ENCODE peak calls at places on chromosomes 4 and X, in six cellular contexts. One of them, this sample, is unnamed. For H3K4me1, the result is how much of the 10 kb centered on the place peaks cover.

GRCh38 chrX:69079278-69079677 is 86.0 kb downstream of the PJA1 start:
- DNase-seq in body of pancreas: no peak
- DNase-seq in heart left ventricle: no peak
- DNase-seq in IMR-90: peak
- DNase-seq in testis: no peak
- DNase-seq in ovary: no peak
- DNase-seq in this sample: no peak

GRCh38 chr4:173871643-173872042 is 341.6 kb upstream of the HAND2 start:
- DNase-seq in body of pancreas: no peak
- DNase-seq in heart left ventricle: no peak
- DNase-seq in IMR-90: no peak
- DNase-seq in testis: no peak
- DNase-seq in ovary: no peak
- DNase-seq in this sample: no peak

GRCh38 chrX:39519566-39520301 is 578.0 kb downstream of the BCOR start:
- DNase-seq in body of pancreas: no peak
- DNase-seq in heart left ventricle: peak
- DNase-seq in IMR-90: no peak
- DNase-seq in testis: no peak
- DNase-seq in ovary: no peak
- DNase-seq in this sample: no peak

GRCh38 chr4:89119836-89120235 is 8.5 kb downstream of the TIGD2 start:
- DNase-seq in body of pancreas: no peak
- DNase-seq in heart left ventricle: no peak
- DNase-seq in IMR-90: peak
- DNase-seq in testis: no peak
- DNase-seq in ovary: no peak
- DNase-seq in this sample: no peak

GRCh38 chr4:72971572-72971971 is 97.9 kb downstream of the COX18 start:
- DNase-seq in body of pancreas: no peak
- DNase-seq in heart left ventricle: no peak
- DNase-seq in IMR-90: peak
- DNase-seq in testis: no peak
- DNase-seq in ovary: no peak
- DNase-seq in this sample: no peak

GRCh38 chrX:33205321-33205720 is 6.0 kb downstream of the DMD start:
- DNase-seq in body of pancreas: no peak
- DNase-seq in heart left ventricle: no peak
- DNase-seq in IMR-90: peak
- DNase-seq in testis: no peak
- DNase-seq in ovary: no peak
- DNase-seq in this sample: no peak

GRCh38 chr4:169345207-169345788 is 74.5 kb upstream of the SH3RF1 start:
- DNase-seq in body of pancreas: no peak
- DNase-seq in heart left ventricle: no peak
- DNase-seq in IMR-90: peak
- DNase-seq in testis: no peak
- DNase-seq in ovary: no peak
- DNase-seq in this sample: no peak

GRCh38 chr4:39502034-39502658 is 25.1 kb downstream of the UGDH start:
- DNase-seq in body of pancreas: no peak
- DNase-seq in heart left ventricle: no peak
- DNase-seq in IMR-90: peak
- DNase-seq in testis: no peak
- DNase-seq in ovary: no peak
- DNase-seq in this sample: no peak

GRCh38 chr4:168722391-168722790 is 225.5 kb downstream of the PALLD start:
- DNase-seq in body of pancreas: no peak
- DNase-seq in heart left ventricle: no peak
- DNase-seq in IMR-90: no peak
- DNase-seq in testis: no peak
- DNase-seq in ovary: no peak
- DNase-seq in this sample: no peak

GRCh38 chrX:103831342-103831802 is 685 bp downstream of the RAB9B start:
- DNase-seq in body of pancreas: no peak
- DNase-seq in heart left ventricle: peak
- DNase-seq in IMR-90: no peak
- DNase-seq in testis: no peak
- DNase-seq in ovary: no peak
- DNase-seq in this sample: no peak

GRCh38 chr4:100076753-100077152 is 113.5 kb downstream of the DDIT4L start:
- DNase-seq in body of pancreas: no peak
- DNase-seq in heart left ventricle: no peak
- DNase-seq in IMR-90: peak
- DNase-seq in testis: no peak
- DNase-seq in ovary: no peak
- DNase-seq in this sample: no peak

GRCh38 chrX:49054073-49054762 is 4.6 kb upstream of the CCDC120 start:
- DNase-seq in body of pancreas: no peak
- DNase-seq in heart left ventricle: no peak
- DNase-seq in IMR-90: no peak
- DNase-seq in testis: no peak
- DNase-seq in ovary: no peak
- DNase-seq in this sample: no peak

GRCh38 chr4:51843309-51844156 is 580 bp downstream of the DCUN1D4 start:
- DNase-seq in body of pancreas: peak
- DNase-seq in heart left ventricle: peak
- DNase-seq in IMR-90: peak
- DNase-seq in testis: peak
- DNase-seq in ovary: peak
- DNase-seq in this sample: peak

GRCh38 chr4:3423406-3423805 is 18.4 kb upstream of the HGFAC start:
- DNase-seq in body of pancreas: no peak
- DNase-seq in heart left ventricle: no peak
- DNase-seq in IMR-90: no peak
- DNase-seq in testis: no peak
- DNase-seq in ovary: no peak
- DNase-seq in this sample: no peak
- TF ChIP-seq CTCF in body of pancreas: no peak
- TF ChIP-seq CTCF in heart left ventricle: no peak
- TF ChIP-seq CTCF in IMR-90: no peak
- TF ChIP-seq CTCF in testis: no peak
- TF ChIP-seq CTCF in ovary: no peak
- TF ChIP-seq CTCF in this sample: no peak

GRCh38 chrX:118974908-118975671 is 672 bp downstream of the LONRF3 start:
- DNase-seq in body of pancreas: peak
- DNase-seq in heart left ventricle: peak
- DNase-seq in IMR-90: no peak
- DNase-seq in testis: peak
- DNase-seq in ovary: peak
- DNase-seq in this sample: peak
- TF ChIP-seq POLR2A in body of pancreas: peak
- TF ChIP-seq POLR2A in heart left ventricle: no peak
- TF ChIP-seq POLR2A in IMR-90: no peak
- TF ChIP-seq POLR2A in testis: no peak
- TF ChIP-seq POLR2A in ovary: no peak
- TF ChIP-seq POLR2A in this sample: peak

GRCh38 chr4:15874671-15875070 is 63.9 kb downstream of the FGFBP1 start:
- DNase-seq in body of pancreas: no peak
- DNase-seq in heart left ventricle: no peak
- DNase-seq in IMR-90: no peak
- DNase-seq in testis: no peak
- DNase-seq in ovary: no peak
- DNase-seq in this sample: no peak

GRCh38 chr4:15875663-15876460 is 62.7 kb downstream of the FGFBP1 start:
- DNase-seq in body of pancreas: no peak
- DNase-seq in heart left ventricle: no peak
- DNase-seq in IMR-90: no peak
- DNase-seq in testis: no peak
- DNase-seq in ovary: no peak
- DNase-seq in this sample: no peak

GRCh38 chr4:15870079-15870478 is 68.5 kb downstream of the FGFBP1 start:
- DNase-seq in body of pancreas: no peak
- DNase-seq in heart left ventricle: no peak
- DNase-seq in IMR-90: no peak
- DNase-seq in testis: peak
- DNase-seq in ovary: no peak
- DNase-seq in this sample: no peak

GRCh38 chr4:15870921-15871664 is 67.4 kb downstream of the FGFBP1 start:
- DNase-seq in body of pancreas: no peak
- DNase-seq in heart left ventricle: no peak
- DNase-seq in IMR-90: no peak
- DNase-seq in testis: no peak
- DNase-seq in ovary: no peak
- DNase-seq in this sample: no peak

GRCh38 chr4:15873117-15873516 is 65.4 kb downstream of the FGFBP1 start:
- DNase-seq in body of pancreas: no peak
- DNase-seq in heart left ventricle: no peak
- DNase-seq in IMR-90: no peak
- DNase-seq in testis: no peak
- DNase-seq in ovary: no peak
- DNase-seq in this sample: no peak
- H3K4me1 ChIP-seq in body of pancreas: under half
- H3K4me1 ChIP-seq in heart left ventricle: under half
- H3K4me1 ChIP-seq in IMR-90: under half
- H3K4me1 ChIP-seq in testis: under half
- H3K4me1 ChIP-seq in ovary: under half
- H3K4me1 ChIP-seq in this sample: under half

DNA sequence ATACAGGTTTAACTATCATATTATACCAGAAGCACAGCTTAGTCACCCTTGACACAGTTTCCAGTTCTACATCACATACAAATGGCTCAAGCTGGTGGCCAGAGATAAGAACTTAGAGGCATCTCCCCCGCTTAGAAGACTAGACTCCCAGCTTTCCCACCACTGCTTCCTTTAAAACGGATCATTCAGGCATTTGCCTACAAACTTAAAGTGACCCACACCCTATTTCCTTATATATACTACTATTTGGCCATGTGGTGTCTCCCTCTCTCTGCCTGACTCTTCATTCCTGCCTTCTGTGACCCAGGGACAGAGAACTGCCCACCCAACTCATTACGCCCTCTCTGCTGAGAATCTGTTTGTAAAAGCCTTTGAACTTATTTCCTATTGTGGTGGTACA is 781.2 kb upstream of the DIAPH2 start:
- DNase-seq in body of pancreas: no peak
- DNase-seq in heart left ventricle: no peak
- DNase-seq in IMR-90: no peak
- DNase-seq in testis: no peak
- DNase-seq in ovary: no peak
- DNase-seq in this sample: no peak
- TF ChIP-seq CTCF in body of pancreas: no peak
- TF ChIP-seq CTCF in heart left ventricle: no peak
- TF ChIP-seq CTCF in IMR-90: no peak
- TF ChIP-seq CTCF in testis: no peak
- TF ChIP-seq CTCF in ovary: no peak
- TF ChIP-seq CTCF in this sample: no peak

DNA sequence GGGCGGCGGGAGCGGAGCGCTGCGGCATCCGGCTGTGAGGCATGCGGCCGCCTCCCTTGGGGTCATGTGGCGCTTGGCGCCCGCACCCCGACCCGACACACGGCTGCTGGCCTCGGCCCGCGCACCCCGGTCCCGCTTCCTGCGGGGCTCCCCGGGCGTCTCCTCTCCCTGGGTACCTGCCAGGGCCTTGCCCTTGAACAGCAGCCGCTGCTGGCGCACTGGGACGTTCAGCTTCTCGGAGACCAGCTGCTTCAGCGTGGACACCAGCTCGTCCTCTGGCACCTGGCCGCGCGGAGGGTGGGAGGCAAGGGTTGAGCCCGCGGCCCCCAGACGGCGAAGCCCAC is 391 bp downstream of the UBL4A start:
- DNase-seq in body of pancreas: peak
- DNase-seq in heart left ventricle: peak
- DNase-seq in IMR-90: no peak
- DNase-seq in testis: peak
- DNase-seq in ovary: peak
- DNase-seq in this sample: peak
- TF ChIP-seq POLR2A in body of pancreas: no peak
- TF ChIP-seq POLR2A in heart left ventricle: no peak
- TF ChIP-seq POLR2A in IMR-90: no peak
- TF ChIP-seq POLR2A in testis: no peak
- TF ChIP-seq POLR2A in ovary: no peak
- TF ChIP-seq POLR2A in this sample: peak

GRCh38 chrX:114797494-114797893 is 213.6 kb downstream of the HTR2C start:
- DNase-seq in body of pancreas: no peak
- DNase-seq in heart left ventricle: no peak
- DNase-seq in IMR-90: no peak
- DNase-seq in testis: no peak
- DNase-seq in ovary: no peak
- DNase-seq in this sample: no peak

GRCh38 chrX:114800719-114801118 is 216.7 kb downstream of the IL13RA2 start:
- DNase-seq in body of pancreas: no peak
- DNase-seq in heart left ventricle: no peak
- DNase-seq in IMR-90: peak
- DNase-seq in testis: no peak
- DNase-seq in ovary: no peak
- DNase-seq in this sample: no peak

GRCh38 chrX:114798902-114799301 is 215.0 kb downstream of the HTR2C start:
- DNase-seq in body of pancreas: no peak
- DNase-seq in heart left ventricle: no peak
- DNase-seq in IMR-90: no peak
- DNase-seq in testis: no peak
- DNase-seq in ovary: no peak
- DNase-seq in this sample: no peak
- H3K4me1 ChIP-seq in body of pancreas: under half
- H3K4me1 ChIP-seq in heart left ventricle: under half
- H3K4me1 ChIP-seq in IMR-90: under half
- H3K4me1 ChIP-seq in testis: under half
- H3K4me1 ChIP-seq in ovary: under half
- H3K4me1 ChIP-seq in this sample: under half

This sample was measured in transverse colon.